ENCODE peak calls at places on chromosomes 1 and 21, in seven cellular contexts. V is NCI-H446 treated with DMSO at 0.1 percent for 48 hours; R is activated CD4-positive, alpha-beta T cell treated with anti-CD3 and anti-CD28 coated beads, Interleukin-2, amount 50 U/mL, for 4 hours; C is NCI-H1436; O is GM06990; T is stimulated activated CD8-positive, alpha-beta memory T cell treated with anti-CD3 and anti-CD28 coated beads, Interleukin-2, amount 100 ng/mL, for 1 hour; X is ACHN. J is an unnamed sample.

GRCh38 chr21:36589352-36589971 is 109.5 kb upstream of the SIM2 start:
- DNase-seq in V (no peak), R (no peak), C (no peak), O (peak), T (no peak), X (peak), J (peak)

GRCh38 chr1:42340898-42341297 is 5.9 kb upstream of the FOXJ3 start:
- DNase-seq in V (no peak), R (no peak), C (peak), O (no peak), T (no peak), X (no peak), J (no peak)

GRCh38 chr1:204637985-204638356 is 47.6 kb downstream of the LRRN2 start:
- DNase-seq in V (peak), R (no peak), C (peak), O (no peak), T (no peak), X (no peak), J (no peak)

GRCh38 chr1:160907976-160908375 is 23.0 kb upstream of the ITLN1 start:
- DNase-seq in V (no peak), R (no peak), C (no peak), O (no peak), T (no peak), X (no peak), J (no peak)

GRCh38 chr1:198417041-198417440 is 123.4 kb downstream of the ATP6V1G3 start:
- DNase-seq in V (no peak), R (no peak), C (no peak), O (no peak), T (no peak), X (no peak), J (no peak)

GRCh38 chr1:150148834-150149489 is 754 bp upstream of the PLEKHO1 start:
- DNase-seq in V (no peak), R (no peak), C (no peak), O (no peak), T (no peak), X (no peak), J (peak)

GRCh38 chr1:193406901-193407300 is 220.5 kb upstream of the B3GALT2 start:
- DNase-seq in V (peak), R (no peak), C (peak), O (peak), T (no peak), X (peak), J (peak)

GRCh38 chr1:40692429-40692905 is 963 bp downstream of the NFYC start:
- DNase-seq in V (no peak), R (no peak), C (no peak), O (no peak), T (no peak), X (peak), J (no peak)

GRCh38 chr1:16229976-16230740 is 6.8 kb downstream of the CPLANE2 start:
- DNase-seq in V (no peak), R (no peak), C (no peak), O (no peak), T (no peak), X (no peak), J (no peak)

GRCh38 chr21:45010096-45010495 is 64.3 kb upstream of the ADARB1 start:
- DNase-seq in V (no peak), R (no peak), C (no peak), O (no peak), T (no peak), X (no peak), J (no peak)

GRCh38 chr1:171852273-171852672 is 11.0 kb downstream of the DNM3 start:
- DNase-seq in V (no peak), R (no peak), C (no peak), O (no peak), T (no peak), X (no peak), J (no peak)

GRCh38 chr1:14352897-14353296 is 245.6 kb upstream of the KAZN start:
- DNase-seq in V (no peak), R (no peak), C (no peak), O (no peak), T (no peak), X (no peak), J (no peak)

GRCh38 chr1:179091691-179092165 is 9.9 kb downstream of the TOR3A start:
- DNase-seq in V (no peak), R (no peak), C (no peak), O (no peak), T (no peak), X (no peak), J (no peak)

GRCh38 chr1:165467706-165468105 is 22.8 kb upstream of the RXRG start:
- DNase-seq in V (no peak), R (no peak), C (no peak), O (no peak), T (no peak), X (no peak), J (no peak)

GRCh38 chr1:91281782-91282181 is 122.9 kb downstream of the HFM1 start:
- DNase-seq in V (no peak), R (no peak), C (no peak), O (no peak), T (no peak), X (no peak), J (no peak)

GRCh38 chr1:172145231-172145651 is 275.2 kb upstream of the C1orf105 start:
- DNase-seq in V (no peak), R (no peak), C (no peak), O (no peak), T (no peak), X (no peak), J (no peak)

GRCh38 chr1:73401666-73402065 is 796.3 kb downstream of the LRRIQ3 start:
- DNase-seq in V (no peak), R (no peak), C (no peak), O (no peak), T (no peak), X (peak), J (no peak)

GRCh38 chr1:28594661-28595411 is 2.8 kb downstream of the RAB42 start:
- DNase-seq in V (peak), R (no peak), C (no peak), O (no peak), T (no peak), X (no peak), J (no peak)

GRCh38 chr1:159944623-159945455 is 574 bp downstream of the IGSF9 start:
- DNase-seq in V (no peak), R (no peak), C (no peak), O (no peak), T (no peak), X (no peak), J (peak)

GRCh38 chr1:66271216-66271903 is 262.6 kb upstream of the SGIP1 start:
- DNase-seq in V (peak), R (no peak), C (peak), O (no peak), T (no peak), X (peak), J (peak)

GRCh38 chr1:183593356-183593755 is 3.1 kb upstream of the NCF2 start:
- DNase-seq in V (no peak), R (no peak), C (no peak), O (peak), T (no peak), X (no peak), J (no peak)

GRCh38 chr1:10973552-10973951 is 38.9 kb upstream of the TARDBP start:
- DNase-seq in V (no peak), R (no peak), C (no peak), O (no peak), T (no peak), X (no peak), J (no peak)

GRCh38 chr1:10122926-10123325 is 87.4 kb upstream of the KIF1B start:
- DNase-seq in V (no peak), R (no peak), C (no peak), O (no peak), T (no peak), X (no peak), J (no peak)

GRCh38 chr1:150065184-150065871 is 2.2 kb upstream of the VPS45 start:
- DNase-seq in V (no peak), R (no peak), C (no peak), O (no peak), T (no peak), X (peak), J (no peak)

GRCh38 chr1:2981981-2982614 is 39.2 kb upstream of the ACTRT2 start:
- DNase-seq in V (no peak), R (no peak), C (no peak), O (no peak), T (no peak), X (no peak), J (no peak)

GRCh38 chr1:156368889-156369684 is at the start of gene RHBG:
- DNase-seq in V (no peak), R (peak), C (peak), O (no peak), T (no peak), X (peak), J (peak)

GRCh38 chr1:223741861-223742260 is 29.5 kb downstream of the CAPN2 start:
- DNase-seq in V (no peak), R (no peak), C (no peak), O (no peak), T (no peak), X (peak), J (no peak)

GRCh38 chr1:7207875-7208646 is 422.8 kb downstream of the CAMTA1 start:
- DNase-seq in V (peak), R (no peak), C (peak), O (no peak), T (no peak), X (peak), J (peak)

GRCh38 chr1:237911911-237912310 is 21.2 kb upstream of the ZP4 start:
- DNase-seq in V (no peak), R (no peak), C (no peak), O (no peak), T (no peak), X (no peak), J (no peak)

GRCh38 chr1:184022651-184023050 is 14.9 kb downstream of the COLGALT2 start:
- DNase-seq in V (peak), R (no peak), C (no peak), O (no peak), T (no peak), X (no peak), J (no peak)

GRCh38 chr1:150601540-150601939 is 22.1 kb upstream of the MCL1 start:
- DNase-seq in V (no peak), R (no peak), C (no peak), O (no peak), T (no peak), X (no peak), J (no peak)

GRCh38 chr1:117166076-117166475 is 44.5 kb upstream of the TRIM45 start:
- DNase-seq in V (no peak), R (no peak), C (no peak), O (no peak), T (no peak), X (no peak), J (no peak)

GRCh38 chr1:209839875-209840491 is 12.2 kb downstream of the UTP25 start:
- DNase-seq in V (no peak), R (peak), C (no peak), O (no peak), T (no peak), X (peak), J (no peak)